ENCODE peak calls at places on chromosome 2, in five cellular contexts. R, Y, L, C and X are unnamed samples.

GRCh38 chr2:188596054-188596453 is 304.4 kb downstream of the GULP1 start:
- DNase-seq in R (no peak), Y (peak; percentile 60), L (no peak), C (peak; percentile 71), X (no peak)

GRCh38 chr2:221447310-221447709 is 124.8 kb downstream of the EPHA4 start:
- DNase-seq in R (peak; percentile 50), Y (no peak), L (no peak), C (peak; percentile 46), X (no peak)

GRCh38 chr2:53475320-53475719 is 292.3 kb upstream of the CHAC2 start:
- DNase-seq in R (peak; percentile 7), Y (peak; percentile 78), L (no peak), C (peak; percentile 67), X (no peak)

GRCh38 chr2:6184532-6185302 is 492.5 kb downstream of the SOX11 start:
- DNase-seq in R (peak; percentile 85), Y (peak; percentile 80), L (no peak), C (peak; percentile 79), X (no peak)

GRCh38 chr2:100105678-100106054 is 36.7 kb downstream of the AFF3 start:
- DNase-seq in R (no peak), Y (no peak), L (no peak), C (peak; percentile 30), X (no peak)

GRCh38 chr2:102063948-102064678 is 72.4 kb downstream of the IL1R2 start:
- DNase-seq in R (peak; percentile 98), Y (peak; percentile 98), L (peak; percentile 99), C (peak; percentile 99), X (no peak)

GRCh38 chr2:128445533-128445900 is 126.8 kb upstream of the HS6ST1 start:
- DNase-seq in R (no peak), Y (no peak), L (no peak), C (no peak), X (no peak)

GRCh38 chr2:195411219-195411687 is 245.8 kb upstream of the SLC39A10 start:
- DNase-seq in R (peak; percentile 46), Y (peak; percentile 90), L (peak; percentile 50), C (peak; percentile 96), X (no peak)

GRCh38 chr2:190179754-190180312 is 117.3 kb upstream of the MSTN start:
- DNase-seq in R (no peak), Y (no peak), L (peak; percentile 10), C (no peak), X (peak; percentile 8)

GRCh38 chr2:152710713-152711112 is 6.5 kb downstream of the PRPF40A start:
- DNase-seq in R (no peak), Y (no peak), L (no peak), C (peak; percentile 81), X (no peak)

DNA sequence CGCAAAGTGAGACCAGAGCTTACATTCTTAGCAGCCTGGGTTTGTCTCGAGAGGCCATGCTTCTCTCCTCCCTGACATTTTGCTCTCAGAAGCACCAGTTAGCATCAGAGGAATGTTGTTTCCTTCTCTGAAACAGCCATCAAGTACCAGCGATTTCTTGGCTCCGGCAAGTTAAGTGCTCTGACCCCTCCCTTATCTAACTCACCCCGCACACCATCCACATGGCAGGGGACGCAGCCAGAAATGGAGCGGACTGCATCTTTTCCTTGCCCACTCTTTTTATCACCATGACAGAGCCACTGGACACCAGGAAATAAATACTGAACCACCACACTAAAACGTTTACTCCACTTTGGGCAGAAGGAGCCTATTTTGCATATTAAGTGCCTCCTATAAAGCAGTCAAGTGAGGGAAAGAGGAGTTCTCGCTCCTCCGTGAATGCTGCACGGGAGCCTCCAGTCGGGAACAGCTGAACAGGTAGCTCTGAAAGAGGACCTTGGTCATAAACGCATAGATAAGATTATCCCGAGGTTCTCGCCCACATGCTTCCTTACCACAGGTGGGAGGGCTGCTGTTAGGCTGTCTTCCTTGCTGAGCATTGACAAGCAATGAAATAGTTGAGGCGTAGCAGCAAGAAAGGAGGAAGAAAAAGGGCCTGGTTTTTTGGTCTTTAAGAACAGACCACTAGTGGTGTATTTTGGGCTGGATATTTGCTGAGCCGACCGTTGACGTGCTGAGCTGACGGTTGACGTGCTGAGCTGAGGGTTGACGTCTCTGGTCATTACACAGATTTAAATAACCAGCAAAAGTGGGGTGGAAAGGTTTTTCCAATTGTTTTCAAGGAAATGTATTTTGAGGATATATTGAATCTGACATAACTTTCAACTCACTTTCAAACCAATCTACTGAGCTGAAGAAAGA is 71.4 kb upstream of the ITGB6 start:
- DNase-seq in R (no peak), Y (no peak), L (no peak), C (peak; percentile 33), X (no peak)
- H3K4me3 ChIP-seq in R (no peak overlapping the region), Y (no peak overlapping the region), L (no peak overlapping the region), C (peak overlapping the region; percentile 53), X (no peak overlapping the region)

GRCh38 chr2:28405537-28405936 is 12.9 kb downstream of the FOSL2 start:
- DNase-seq in R (no peak), Y (no peak), L (no peak), C (no peak), X (no peak)

GRCh38 chr2:28407976-28408690 is 15.5 kb downstream of the FOSL2 start:
- DNase-seq in R (no peak), Y (peak; percentile 16), L (no peak), C (no peak), X (no peak)

GRCh38 chr2:28407131-28407975 is 14.7 kb downstream of the FOSL2 start:
- DNase-seq in R (no peak), Y (no peak), L (no peak), C (no peak), X (no peak)

GRCh38 chr2:28404086-28404485 is 11.4 kb downstream of the FOSL2 start:
- DNase-seq in R (no peak), Y (no peak), L (no peak), C (no peak), X (no peak)

DNA sequence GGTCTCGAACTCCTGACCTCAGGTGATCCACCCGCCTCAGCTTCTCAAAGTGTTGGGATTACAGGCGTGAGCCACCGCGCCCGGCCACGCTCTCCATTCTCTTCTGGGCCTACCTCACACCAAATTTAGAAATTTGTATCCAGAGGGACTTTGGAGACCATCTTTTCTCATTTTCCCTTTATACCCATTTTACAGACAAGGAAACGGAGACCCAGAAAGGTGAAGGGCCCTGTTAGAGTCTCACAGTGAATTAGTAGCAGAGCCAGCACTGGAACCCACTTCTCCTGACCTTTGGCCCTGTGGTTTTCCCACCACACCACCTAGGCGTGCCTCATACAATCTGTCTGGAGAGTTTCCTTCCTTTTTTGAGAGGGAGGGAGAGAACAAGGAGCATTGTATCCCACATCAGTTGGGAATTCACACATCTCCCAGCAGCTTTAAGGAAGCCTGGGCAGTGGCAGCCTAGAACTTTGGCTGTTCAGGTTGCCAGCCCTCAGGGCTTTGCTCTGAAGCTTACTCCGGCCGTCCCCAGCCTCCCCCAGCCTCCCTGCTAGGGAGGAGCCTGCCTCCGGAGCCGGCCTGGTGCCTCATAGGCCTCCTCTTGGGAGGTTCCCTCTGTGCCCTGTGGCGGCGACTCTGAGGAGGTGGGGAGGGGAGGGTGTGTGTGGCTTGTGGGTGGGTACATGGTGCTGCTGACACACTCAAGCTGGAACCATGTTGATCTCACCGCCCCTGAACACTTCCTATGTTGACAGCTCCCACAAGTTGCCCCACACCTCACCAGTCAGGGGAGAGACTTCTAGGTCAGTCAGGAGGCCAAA is 13.8 kb downstream of the FOSL2 start:
- DNase-seq in R (peak; percentile 54), Y (peak; percentile 58), L (peak; percentile 96), C (peak; percentile 78), X (no peak)
- TF ChIP-seq CTCF in R (peak; percentile 36), Y (no peak), L (no peak), C (no peak), X (no peak)

GRCh38 chr2:136956050-136956449 is 190.7 kb downstream of the THSD7B start:
- DNase-seq in R (no peak), Y (no peak), L (no peak), C (no peak), X (no peak)
- H3K4me3 ChIP-seq in R (no peak overlapping the region), Y (no peak overlapping the region), L (no peak overlapping the region), C (no peak overlapping the region), X (no peak overlapping the region)

GRCh38 chr2:65015731-65016130 is 26.5 kb downstream of the SLC1A4 start:
- DNase-seq in R (no peak), Y (peak; percentile 34), L (no peak), C (peak; percentile 73), X (no peak)

GRCh38 chr2:65019010-65019409 is 29.8 kb downstream of the SLC1A4 start:
- DNase-seq in R (no peak), Y (no peak), L (no peak), C (no peak), X (no peak)

GRCh38 chr2:65016789-65017188 is 27.6 kb downstream of the SLC1A4 start:
- DNase-seq in R (no peak), Y (no peak), L (peak; percentile 39), C (no peak), X (peak; percentile 61)

GRCh38 chr2:65018141-65018582 is 29.0 kb downstream of the SLC1A4 start:
- DNase-seq in R (no peak), Y (no peak), L (peak; percentile 98), C (no peak), X (no peak)

DNA sequence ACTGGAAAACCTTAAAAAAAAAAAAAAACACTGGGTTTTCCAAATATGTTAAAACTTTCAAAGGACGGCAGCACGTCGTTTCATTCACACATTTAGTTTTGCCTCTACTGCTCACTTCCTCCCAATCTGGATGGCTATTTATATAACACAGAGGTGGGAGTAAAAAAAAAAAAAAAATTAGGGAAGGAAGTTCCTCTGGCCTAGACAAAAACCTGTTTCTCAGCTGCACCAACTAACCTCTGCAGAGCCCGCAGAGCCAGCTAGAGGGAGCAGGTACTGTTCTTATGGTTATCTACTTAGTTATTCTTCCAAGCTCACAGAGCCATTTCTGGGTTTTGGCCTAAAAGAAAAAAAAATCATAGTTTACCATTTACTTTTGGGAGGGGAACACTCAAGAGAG is 28.1 kb downstream of the SLC1A4 start:
- DNase-seq in R (no peak), Y (no peak), L (peak; percentile 94), C (no peak), X (no peak)
- TF ChIP-seq CTCF in R (peak; percentile 42), Y (peak; percentile 35), L (peak; percentile 66), C (no peak), X (peak; percentile 22)